ENCODE peak calls at places on chromosomes 3 and 15, in ten cellular contexts. W is dorsolateral prefrontal cortex, G is A549, S is upper lobe of right lung, F is astrocyte of the spinal cord, D is spleen, T is upper lobe of left lung, L is foreskin fibroblast, M is PC-3, Z is fibroblast of lung. E is an unnamed sample.

GRCh38 chr3:24388611-24389010 is 106.0 kb downstream of the THRB start:
- DNase-seq in W (no peak), G (no peak), S (no peak), F (no peak), D (no peak), T (no peak), L (no peak), M (peak), Z (no peak), E (no peak)

GRCh38 chr15:67152429-67152828 is 87.0 kb downstream of the SMAD3 start:
- DNase-seq in W (no peak), G (no peak), S (no peak), F (no peak), D (no peak), T (no peak), L (no peak), M (no peak), Z (no peak), E (no peak)

GRCh38 chr3:105255351-105255750 is 111.4 kb upstream of the ALCAM start:
- DNase-seq in W (no peak), G (no peak), S (no peak), F (no peak), D (no peak), T (no peak), L (no peak), M (no peak), Z (peak), E (no peak)

GRCh38 chr3:139975592-139976360 is 40.8 kb downstream of the CLSTN2 start:
- DNase-seq in W (no peak), G (no peak), S (no peak), F (peak), D (no peak), T (no peak), L (no peak), M (no peak), Z (no peak), E (no peak)

GRCh38 chr3:195185574-195185973 is 85.4 kb downstream of the XXYLT1 start:
- DNase-seq in W (no peak), G (no peak), S (no peak), F (no peak), D (no peak), T (no peak), L (no peak), M (peak), Z (no peak), E (no peak)

GRCh38 chr15:48680841-48681240 is 35.3 kb upstream of the FBN1 start:
- DNase-seq in W (no peak), G (no peak), S (no peak), F (peak), D (no peak), T (no peak), L (peak), M (peak), Z (peak), E (no peak)

GRCh38 chr3:104763007-104763406 is 603.7 kb upstream of the ALCAM start:
- DNase-seq in W (peak), G (no peak), S (no peak), F (peak), D (no peak), T (no peak), L (no peak), M (peak), Z (peak), E (no peak)

GRCh38 chr3:37500518-37500917 is 326.1 kb upstream of the LRRFIP2 start:
- DNase-seq in W (no peak), G (no peak), S (no peak), F (no peak), D (no peak), T (no peak), L (no peak), M (no peak), Z (no peak), E (peak)

GRCh38 chr3:12924437-12924836 is 83.1 kb upstream of the RPL32 start:
- DNase-seq in W (no peak), G (no peak), S (no peak), F (no peak), D (peak), T (peak), L (no peak), M (no peak), Z (no peak), E (no peak)

GRCh38 chr15:39833515-39833981 is 50.9 kb upstream of the FSIP1 start:
- DNase-seq in W (no peak), G (no peak), S (no peak), F (peak), D (no peak), T (no peak), L (peak), M (peak), Z (peak), E (no peak)

GRCh38 chr3:139558351-139559170 is 19.0 kb upstream of the RBP1 start:
- DNase-seq in W (no peak), G (no peak), S (no peak), F (no peak), D (no peak), T (no peak), L (no peak), M (peak), Z (no peak), E (no peak)

GRCh38 chr15:89179966-89180875 is 41.2 kb downstream of the RLBP1 start:
- DNase-seq in W (no peak), G (no peak), S (no peak), F (peak), D (no peak), T (no peak), L (no peak), M (no peak), Z (peak), E (no peak)

GRCh38 chr15:71447328-71448250 is 332.3 kb downstream of the THSD4 start:
- DNase-seq in W (no peak), G (peak), S (no peak), F (peak), D (no peak), T (no peak), L (no peak), M (peak), Z (peak), E (no peak)

GRCh38 chr3:184580376-184580775 is 18.8 kb downstream of the EPHB3 start:
- DNase-seq in W (no peak), G (no peak), S (no peak), F (no peak), D (no peak), T (peak), L (no peak), M (no peak), Z (no peak), E (no peak)

GRCh38 chr3:8742921-8743605 is 9.5 kb downstream of the CAV3 start:
- DNase-seq in W (no peak), G (peak), S (no peak), F (peak), D (no peak), T (no peak), L (peak), M (peak), Z (peak), E (no peak)

GRCh38 chr3:125087768-125088391 is 32.1 kb upstream of the HEG1 start:
- DNase-seq in W (no peak), G (no peak), S (no peak), F (peak), D (no peak), T (no peak), L (peak), M (peak), Z (peak), E (no peak)

GRCh38 chr3:182618981-182619591 is 174.2 kb upstream of the ATP11B start:
- DNase-seq in W (no peak), G (no peak), S (no peak), F (peak), D (no peak), T (no peak), L (no peak), M (peak), Z (peak), E (no peak)

GRCh38 chr3:119652306-119653033 is 7.9 kb downstream of the POPDC2 start:
- DNase-seq in W (no peak), G (no peak), S (no peak), F (no peak), D (no peak), T (no peak), L (no peak), M (no peak), Z (no peak), E (no peak)

GRCh38 chr15:50889589-50889988 is 18.9 kb upstream of the AP4E1 start:
- DNase-seq in W (no peak), G (no peak), S (no peak), F (no peak), D (no peak), T (no peak), L (no peak), M (no peak), Z (no peak), E (no peak)

GRCh38 chr15:101433396-101433795 is 56.1 kb downstream of the PCSK6 start:
- DNase-seq in W (peak), G (no peak), S (no peak), F (no peak), D (no peak), T (no peak), L (no peak), M (no peak), Z (no peak), E (no peak)

GRCh38 chr3:4809970-4810369 is 169.3 kb upstream of the BHLHE40 start:
- DNase-seq in W (no peak), G (no peak), S (no peak), F (no peak), D (no peak), T (no peak), L (no peak), M (no peak), Z (peak), E (no peak)

GRCh38 chr3:33637482-33637881 is 80.6 kb downstream of the CLASP2 start:
- DNase-seq in W (no peak), G (no peak), S (no peak), F (no peak), D (no peak), T (no peak), L (no peak), M (no peak), Z (no peak), E (no peak)

GRCh38 chr3:98874602-98875249 is 26.8 kb downstream of the DCBLD2 start:
- DNase-seq in W (no peak), G (no peak), S (no peak), F (no peak), D (no peak), T (no peak), L (no peak), M (no peak), Z (no peak), E (no peak)

GRCh38 chr15:67134577-67135492 is 69.4 kb downstream of the SMAD3 start:
- DNase-seq in W (no peak), G (no peak), S (no peak), F (no peak), D (no peak), T (no peak), L (no peak), M (no peak), Z (no peak), E (no peak)

GRCh38 chr15:47296911-47297310 is 420.4 kb upstream of the SEMA6D start:
- DNase-seq in W (no peak), G (no peak), S (no peak), F (no peak), D (no peak), T (no peak), L (no peak), M (no peak), Z (peak), E (no peak)

GRCh38 chr3:181133832-181134231 is 144.3 kb upstream of the DNAJC19 start:
- DNase-seq in W (no peak), G (no peak), S (no peak), F (no peak), D (no peak), T (no peak), L (no peak), M (no peak), Z (no peak), E (no peak)

GRCh38 chr3:177358085-177358967 is 161.0 kb upstream of the TBL1XR1 start:
- DNase-seq in W (no peak), G (peak), S (peak), F (peak), D (peak), T (no peak), L (peak), M (peak), Z (peak), E (peak)

GRCh38 chr15:67820992-67821783 is 4.1 kb upstream of the SKOR1 start:
- DNase-seq in W (no peak), G (no peak), S (peak), F (peak), D (peak), T (peak), L (no peak), M (peak), Z (peak), E (no peak)

GRCh38 chr3:166265153-166265552 is 427.9 kb upstream of the BCHE start:
- DNase-seq in W (no peak), G (no peak), S (no peak), F (no peak), D (no peak), T (no peak), L (no peak), M (no peak), Z (no peak), E (no peak)

GRCh38 chr15:52013151-52013791 is 5.7 kb upstream of the MAPK6 start:
- DNase-seq in W (no peak), G (no peak), S (no peak), F (peak), D (no peak), T (no peak), L (peak), M (peak), Z (peak), E (no peak)

GRCh38 chr3:132180337-132180791 is 136.8 kb upstream of the ACP3 start:
- DNase-seq in W (no peak), G (peak), S (no peak), F (peak), D (no peak), T (no peak), L (peak), M (peak), Z (peak), E (peak)

GRCh38 chr3:66142079-66142478 is 78.7 kb upstream of the SLC25A26 start:
- DNase-seq in W (no peak), G (no peak), S (no peak), F (no peak), D (no peak), T (no peak), L (no peak), M (no peak), Z (no peak), E (no peak)

GRCh38 chr3:49161808-49162530 is 4.2 kb downstream of the CCDC71 start:
- DNase-seq in W (no peak), G (no peak), S (no peak), F (no peak), D (no peak), T (no peak), L (no peak), M (no peak), Z (no peak), E (no peak)

GRCh38 chr15:90654233-90655124 is 62.7 kb upstream of the BLM start:
- DNase-seq in W (no peak), G (no peak), S (peak), F (no peak), D (peak), T (peak), L (no peak), M (no peak), Z (no peak), E (no peak)

GRCh38 chr3:179189764-179190163 is 41.6 kb downstream of the PIK3CA start:
- DNase-seq in W (no peak), G (no peak), S (no peak), F (peak), D (no peak), T (no peak), L (peak), M (no peak), Z (peak), E (no peak)

GRCh38 chr3:141796436-141797166 is 33.4 kb downstream of the GRK7 start:
- DNase-seq in W (no peak), G (no peak), S (no peak), F (peak), D (peak), T (peak), L (peak), M (no peak), Z (peak), E (no peak)

GRCh38 chr15:92902723-92903587 is 2.8 kb downstream of the CHD2 start:
- DNase-seq in W (no peak), G (no peak), S (no peak), F (peak), D (no peak), T (no peak), L (no peak), M (peak), Z (no peak), E (no peak)

GRCh38 chr15:23857028-23857641 is 170.0 kb upstream of the NDN start:
- DNase-seq in W (peak), G (peak), S (no peak), F (peak), D (no peak), T (no peak), L (no peak), M (peak), Z (peak), E (peak)
- TF ChIP-seq CTCF in W (peak), G (peak), S (peak), F (peak), D (no peak), T (peak), L (peak), M (peak), Z (peak), E (peak)

DNA sequence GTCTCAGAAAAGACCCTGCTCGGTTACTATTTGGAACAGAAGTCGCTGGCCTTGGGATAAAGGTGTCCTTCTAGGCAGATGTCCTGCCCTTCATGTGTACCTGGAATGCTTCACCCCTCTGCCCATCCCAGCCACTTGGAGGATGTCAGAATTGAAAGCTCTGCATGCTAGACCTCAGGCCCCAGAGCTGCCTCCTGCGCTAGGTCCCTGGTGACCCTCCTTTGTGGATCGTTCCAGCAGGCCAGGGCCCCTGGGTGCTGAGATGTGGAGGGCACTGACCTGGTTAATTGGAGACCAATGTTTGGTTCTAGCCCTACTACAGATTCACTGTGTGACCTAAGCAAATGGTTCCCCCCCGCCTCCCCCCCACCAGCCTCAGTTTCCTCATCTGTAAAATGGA is 2.7 kb upstream of the CTSH start:
- DNase-seq in W (no peak), G (no peak), S (no peak), F (no peak), D (no peak), T (no peak), L (no peak), M (no peak), Z (no peak), E (no peak)
- H3K4me3 ChIP-seq in W (no peak), G (no peak), S (no peak), F (no peak), D (no peak), T (no peak), L (no peak), M (no peak), Z (no peak), E (no peak)

GRCh38 chr15:29695486-29696167 is 126.6 kb downstream of the TJP1 start:
- DNase-seq in W (no peak), G (no peak), S (no peak), F (no peak), D (no peak), T (no peak), L (no peak), M (peak), Z (no peak), E (no peak)
- TF ChIP-seq CTCF in W (no peak), G (peak), S (no peak), F (no peak), D (no peak), T (no peak), L (no peak), M (peak), Z (no peak), E (peak)

GRCh38 chr3:68163054-68163453 is 508.6 kb upstream of the SUCLG2 start:
- DNase-seq in W (no peak), G (no peak), S (no peak), F (no peak), D (no peak), T (no peak), L (no peak), M (no peak), Z (no peak), E (no peak)
- H3K4me3 ChIP-seq in W (no peak), G (no peak), S (no peak), F (no peak), D (no peak), T (no peak), L (no peak), M (no peak), Z (no peak), E (no peak)